ENCODE peak calls at places on chromosomes 11 and 22, in seven cellular contexts. One of them, this sample, is unnamed.

GRCh38 chr22:38751422-38752346 is 4.1 kb downstream of the SUN2 start:
- DNase-seq in hippocampal formation: no peak
- DNase-seq in GM10248: peak
- DNase-seq in HEK293T: no peak
- DNase-seq in RWPE1: peak
- DNase-seq in A549: no peak
- DNase-seq in nucleus accumbens: no peak
- DNase-seq in this sample: peak

GRCh38 chr11:119856681-119857485 is 127.9 kb upstream of the NECTIN1 start:
- DNase-seq in HEK293T: no peak
- DNase-seq in A549: no peak
- DNase-seq in nucleus accumbens: no peak
- DNase-seq in hippocampal formation: no peak
- DNase-seq in GM10248: no peak
- DNase-seq in RWPE1: no peak
- DNase-seq in this sample: no peak

GRCh38 chr11:531826-532511 is 3.4 kb downstream of the HRAS start:
- DNase-seq in A549: no peak
- DNase-seq in nucleus accumbens: no peak
- DNase-seq in GM10248: no peak
- DNase-seq in RWPE1: no peak
- DNase-seq in HEK293T: no peak
- DNase-seq in hippocampal formation: no peak
- DNase-seq in this sample: no peak

GRCh38 chr11:62439785-62440602 is 21.2 kb downstream of the SCGB1A1 start:
- DNase-seq in GM10248: no peak
- DNase-seq in hippocampal formation: no peak
- DNase-seq in RWPE1: no peak
- DNase-seq in nucleus accumbens: no peak
- DNase-seq in A549: no peak
- DNase-seq in HEK293T: no peak
- DNase-seq in this sample: no peak

GRCh38 chr22:30324008-30324730 is 2.6 kb downstream of the TBC1D10A start:
- DNase-seq in HEK293T: no peak
- DNase-seq in GM10248: no peak
- DNase-seq in RWPE1: no peak
- DNase-seq in nucleus accumbens: no peak
- DNase-seq in A549: no peak
- DNase-seq in hippocampal formation: no peak
- DNase-seq in this sample: no peak

GRCh38 chr11:19076744-19077589 is 16.4 kb upstream of the MRGPRX2 start:
- DNase-seq in GM10248: peak
- DNase-seq in nucleus accumbens: peak
- DNase-seq in hippocampal formation: peak
- DNase-seq in RWPE1: peak
- DNase-seq in HEK293T: peak
- DNase-seq in A549: peak
- DNase-seq in this sample: peak

GRCh38 chr11:124799384-124800225 is 601 bp downstream of the MSANTD2 start:
- DNase-seq in RWPE1: peak
- DNase-seq in HEK293T: peak
- DNase-seq in A549: no peak
- DNase-seq in GM10248: peak
- DNase-seq in nucleus accumbens: no peak
- DNase-seq in hippocampal formation: no peak
- DNase-seq in this sample: peak

GRCh38 chr22:46083383-46084350 is 66.7 kb upstream of the PPARA start:
- DNase-seq in GM10248: no peak
- DNase-seq in HEK293T: no peak
- DNase-seq in RWPE1: no peak
- DNase-seq in A549: no peak
- DNase-seq in nucleus accumbens: no peak
- DNase-seq in hippocampal formation: no peak
- DNase-seq in this sample: no peak

GRCh38 chr22:17119481-17120202 is 1.5 kb downstream of the TMEM121B start:
- DNase-seq in A549: no peak
- DNase-seq in HEK293T: peak
- DNase-seq in GM10248: no peak
- DNase-seq in nucleus accumbens: no peak
- DNase-seq in hippocampal formation: no peak
- DNase-seq in RWPE1: no peak
- DNase-seq in this sample: no peak

GRCh38 chr22:44538071-44538470 is 40.0 kb upstream of the RTL6 start:
- DNase-seq in hippocampal formation: peak
- DNase-seq in nucleus accumbens: no peak
- DNase-seq in RWPE1: peak
- DNase-seq in HEK293T: no peak
- DNase-seq in A549: peak
- DNase-seq in GM10248: no peak
- DNase-seq in this sample: no peak